ENCODE peak calls at places on chromosome 6, in ten cellular contexts. One of them, this sample, is unnamed.
A peak's percentile ranks its signal among the peaks of the same experiment; 100 is the strongest.

GRCh38 chr6:39074486-39074885 is 25.9 kb downstream of the GLP1R start:
- DNase-seq in Calu3: no peak
- DNase-seq in B cell: no peak
- DNase-seq in IMR-90: no peak
- DNase-seq in RWPE1: no peak
- DNase-seq in mesothelial cell of epicardium: peak; percentile 22
- DNase-seq in brain microvascular endothelial cell: no peak
- DNase-seq in BE2C: no peak
- DNase-seq in uterus: no peak
- DNase-seq in right atrium auricular region: no peak
- DNase-seq in this sample: no peak

GRCh38 chr6:163031931-163032330 is 304.2 kb downstream of the PACRG start:
- DNase-seq in Calu3: no peak
- DNase-seq in B cell: no peak
- DNase-seq in IMR-90: no peak
- DNase-seq in RWPE1: no peak
- DNase-seq in mesothelial cell of epicardium: no peak
- DNase-seq in brain microvascular endothelial cell: no peak
- DNase-seq in BE2C: no peak
- DNase-seq in uterus: no peak
- DNase-seq in right atrium auricular region: no peak
- DNase-seq in this sample: no peak

GRCh38 chr6:13307508-13307995 is 20.8 kb downstream of the TBC1D7 start:
- DNase-seq in Calu3: no peak
- DNase-seq in B cell: no peak
- DNase-seq in IMR-90: peak; percentile 34
- DNase-seq in RWPE1: peak; percentile 73
- DNase-seq in mesothelial cell of epicardium: no peak
- DNase-seq in brain microvascular endothelial cell: peak; percentile 83
- DNase-seq in BE2C: no peak
- DNase-seq in uterus: no peak
- DNase-seq in right atrium auricular region: peak; percentile 60
- DNase-seq in this sample: peak; percentile 83

GRCh38 chr6:122122686-122123085 is 276.8 kb upstream of the HSF2 start:
- DNase-seq in Calu3: no peak
- DNase-seq in B cell: no peak
- DNase-seq in IMR-90: no peak
- DNase-seq in RWPE1: no peak
- DNase-seq in mesothelial cell of epicardium: no peak
- DNase-seq in brain microvascular endothelial cell: no peak
- DNase-seq in BE2C: no peak
- DNase-seq in uterus: no peak
- DNase-seq in right atrium auricular region: no peak
- DNase-seq in this sample: no peak

GRCh38 chr6:31086788-31087440 is 25.5 kb downstream of the C6orf15 start:
- DNase-seq in Calu3: no peak
- DNase-seq in B cell: no peak
- DNase-seq in IMR-90: peak; percentile 84
- DNase-seq in RWPE1: no peak
- DNase-seq in mesothelial cell of epicardium: no peak
- DNase-seq in brain microvascular endothelial cell: peak; percentile 82
- DNase-seq in BE2C: no peak
- DNase-seq in uterus: no peak
- DNase-seq in right atrium auricular region: no peak
- DNase-seq in this sample: peak; percentile 66

GRCh38 chr6:155645328-155645727 is 189.7 kb upstream of the NOX3 start:
- DNase-seq in Calu3: no peak
- DNase-seq in B cell: no peak
- DNase-seq in IMR-90: peak; percentile 62
- DNase-seq in RWPE1: no peak
- DNase-seq in mesothelial cell of epicardium: no peak
- DNase-seq in brain microvascular endothelial cell: peak; percentile 27
- DNase-seq in BE2C: no peak
- DNase-seq in uterus: no peak
- DNase-seq in right atrium auricular region: no peak
- DNase-seq in this sample: peak; percentile 0

GRCh38 chr6:1962201-1962600 is 283.2 kb downstream of the GMDS start:
- DNase-seq in Calu3: no peak
- DNase-seq in B cell: no peak
- DNase-seq in IMR-90: peak; percentile 67
- DNase-seq in RWPE1: no peak
- DNase-seq in mesothelial cell of epicardium: no peak
- DNase-seq in brain microvascular endothelial cell: peak; percentile 7
- DNase-seq in BE2C: no peak
- DNase-seq in uterus: no peak
- DNase-seq in right atrium auricular region: no peak
- DNase-seq in this sample: no peak

GRCh38 chr6:73752943-73753342 is 56.9 kb downstream of the CD109 start:
- DNase-seq in Calu3: no peak
- DNase-seq in B cell: no peak
- DNase-seq in IMR-90: no peak
- DNase-seq in RWPE1: no peak
- DNase-seq in mesothelial cell of epicardium: no peak
- DNase-seq in brain microvascular endothelial cell: no peak
- DNase-seq in BE2C: no peak
- DNase-seq in uterus: no peak
- DNase-seq in right atrium auricular region: no peak
- DNase-seq in this sample: no peak

GRCh38 chr6:139308936-139309603 is 17.3 kb upstream of the TXLNB start:
- DNase-seq in Calu3: no peak
- DNase-seq in B cell: no peak
- DNase-seq in IMR-90: peak; percentile 85
- DNase-seq in RWPE1: no peak
- DNase-seq in mesothelial cell of epicardium: no peak
- DNase-seq in brain microvascular endothelial cell: peak; percentile 71
- DNase-seq in BE2C: no peak
- DNase-seq in uterus: peak; percentile 36
- DNase-seq in right atrium auricular region: no peak
- DNase-seq in this sample: peak; percentile 72

GRCh38 chr6:107185570-107185969 is 70.3 kb upstream of the BEND3 start:
- DNase-seq in Calu3: no peak
- DNase-seq in B cell: no peak
- DNase-seq in IMR-90: peak; percentile 11
- DNase-seq in RWPE1: no peak
- DNase-seq in mesothelial cell of epicardium: no peak
- DNase-seq in brain microvascular endothelial cell: peak; percentile 10
- DNase-seq in BE2C: peak; percentile 54
- DNase-seq in uterus: no peak
- DNase-seq in right atrium auricular region: no peak
- DNase-seq in this sample: peak; percentile 31

GRCh38 chr6:115830895-115831294 is 229.8 kb downstream of the FRK start:
- DNase-seq in Calu3: peak; percentile 16
- DNase-seq in B cell: no peak
- DNase-seq in IMR-90: no peak
- DNase-seq in RWPE1: no peak
- DNase-seq in mesothelial cell of epicardium: no peak
- DNase-seq in brain microvascular endothelial cell: peak; percentile 18
- DNase-seq in BE2C: no peak
- DNase-seq in uterus: no peak
- DNase-seq in right atrium auricular region: no peak
- DNase-seq in this sample: no peak

GRCh38 chr6:104526383-104526782 is 333.3 kb downstream of the HACE1 start:
- DNase-seq in Calu3: peak; percentile 5
- DNase-seq in B cell: no peak
- DNase-seq in IMR-90: no peak
- DNase-seq in RWPE1: no peak
- DNase-seq in mesothelial cell of epicardium: no peak
- DNase-seq in brain microvascular endothelial cell: no peak
- DNase-seq in BE2C: no peak
- DNase-seq in uterus: no peak
- DNase-seq in right atrium auricular region: no peak
- DNase-seq in this sample: no peak

GRCh38 chr6:84866715-84867114 is 102.3 kb upstream of the TBX18 start:
- DNase-seq in Calu3: no peak
- DNase-seq in B cell: no peak
- DNase-seq in IMR-90: no peak
- DNase-seq in RWPE1: no peak
- DNase-seq in mesothelial cell of epicardium: no peak
- DNase-seq in brain microvascular endothelial cell: no peak
- DNase-seq in BE2C: no peak
- DNase-seq in uterus: no peak
- DNase-seq in right atrium auricular region: no peak
- DNase-seq in this sample: peak; percentile 26

GRCh38 chr6:73285674-73286283 is 22.8 kb upstream of the KHDC1 start:
- DNase-seq in Calu3: no peak
- DNase-seq in B cell: no peak
- DNase-seq in IMR-90: peak; percentile 76
- DNase-seq in RWPE1: peak; percentile 48
- DNase-seq in mesothelial cell of epicardium: no peak
- DNase-seq in brain microvascular endothelial cell: peak; percentile 53
- DNase-seq in BE2C: no peak
- DNase-seq in uterus: no peak
- DNase-seq in right atrium auricular region: no peak
- DNase-seq in this sample: peak; percentile 79

DNA sequence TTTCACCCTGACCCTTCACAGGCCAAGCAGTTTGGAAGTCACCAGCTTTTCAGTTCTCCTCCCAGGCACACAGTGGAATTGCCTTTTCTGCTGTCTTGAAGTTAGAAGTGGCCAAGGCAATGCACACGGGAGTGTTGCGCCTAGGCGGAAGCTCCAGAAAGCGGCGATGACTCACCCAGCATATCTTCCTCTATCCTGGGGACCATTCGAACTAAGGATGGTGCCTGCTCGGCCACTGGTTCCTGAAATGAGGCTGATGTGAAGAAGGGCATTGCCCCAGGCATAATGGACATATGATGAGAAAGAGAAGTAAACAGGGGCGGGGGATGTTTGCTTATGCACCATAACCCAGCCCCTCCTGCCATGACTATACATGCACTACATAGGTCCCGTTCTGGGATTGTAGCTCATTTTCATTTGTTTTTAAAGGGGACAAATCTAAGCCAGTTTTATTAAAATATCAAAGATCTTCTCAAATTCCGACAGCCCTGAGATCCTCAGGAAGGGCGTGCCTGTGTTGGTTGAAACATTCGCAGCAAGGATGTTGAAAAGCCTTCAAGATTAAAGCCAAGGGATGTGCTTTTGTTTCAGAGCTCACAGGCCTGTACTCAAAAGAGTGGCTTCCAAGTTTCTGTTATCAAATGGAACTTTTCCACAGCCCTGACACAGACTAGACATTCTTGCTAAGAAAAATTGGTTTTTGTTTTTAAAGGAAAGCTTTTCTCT is 218.4 kb downstream of the LY86 start:
- DNase-seq in Calu3: no peak
- DNase-seq in B cell: no peak
- DNase-seq in IMR-90: no peak
- DNase-seq in RWPE1: no peak
- DNase-seq in mesothelial cell of epicardium: no peak
- DNase-seq in brain microvascular endothelial cell: no peak
- DNase-seq in BE2C: no peak
- DNase-seq in uterus: no peak
- DNase-seq in right atrium auricular region: peak; percentile 80
- DNase-seq in this sample: no peak
- TF ChIP-seq CTCF in Calu3: no peak
- TF ChIP-seq CTCF in B cell: no peak
- TF ChIP-seq CTCF in IMR-90: no peak
- TF ChIP-seq CTCF in RWPE1: no peak
- TF ChIP-seq CTCF in mesothelial cell of epicardium: no peak
- TF ChIP-seq CTCF in brain microvascular endothelial cell: no peak
- TF ChIP-seq CTCF in BE2C: no peak
- TF ChIP-seq CTCF in uterus: no peak
- TF ChIP-seq CTCF in right atrium auricular region: no peak
- TF ChIP-seq CTCF in this sample: no peak

DNA sequence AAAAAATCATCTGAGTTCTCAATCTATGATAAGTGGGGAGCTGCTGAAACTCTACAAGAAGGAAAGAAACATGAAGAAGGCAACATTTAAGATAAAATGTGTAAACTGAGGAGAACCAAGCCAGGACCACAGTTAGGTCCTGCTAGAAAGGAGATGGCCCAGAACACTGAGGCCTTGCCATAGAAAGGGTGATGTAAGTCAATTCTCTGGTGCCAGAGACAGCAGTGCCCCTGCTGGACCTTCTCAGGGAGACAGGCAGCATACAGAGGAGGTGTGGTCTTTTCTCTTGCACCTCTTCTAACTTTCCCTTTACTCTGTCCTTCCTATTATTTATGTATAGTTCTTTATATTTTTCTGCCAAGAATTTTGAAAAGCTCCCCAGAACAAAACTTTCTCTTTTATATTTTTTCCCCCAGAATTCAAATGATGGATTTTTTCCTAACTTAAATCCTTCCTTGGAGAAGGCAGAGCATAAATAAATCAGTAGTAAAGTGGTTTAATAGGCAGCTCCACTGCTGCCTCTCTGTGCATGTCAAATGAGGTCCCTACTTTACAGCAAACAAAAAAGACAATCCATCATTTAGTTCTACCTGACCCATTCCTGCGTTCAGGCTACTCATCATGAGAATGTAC is 9.0 kb downstream of the UQCC2 start:
- DNase-seq in Calu3: peak; percentile 51
- DNase-seq in B cell: peak; percentile 47
- DNase-seq in IMR-90: peak; percentile 61
- DNase-seq in RWPE1: no peak
- DNase-seq in mesothelial cell of epicardium: no peak
- DNase-seq in brain microvascular endothelial cell: peak; percentile 59
- DNase-seq in BE2C: peak; percentile 65
- DNase-seq in uterus: no peak
- DNase-seq in right atrium auricular region: peak; percentile 69
- DNase-seq in this sample: peak; percentile 65
- TF ChIP-seq CTCF in Calu3: peak; percentile 52
- TF ChIP-seq CTCF in B cell: peak; percentile 69
- TF ChIP-seq CTCF in IMR-90: peak; percentile 56
- TF ChIP-seq CTCF in RWPE1: peak; percentile 39
- TF ChIP-seq CTCF in mesothelial cell of epicardium: peak; percentile 39
- TF ChIP-seq CTCF in brain microvascular endothelial cell: peak; percentile 86
- TF ChIP-seq CTCF in BE2C: peak; percentile 68
- TF ChIP-seq CTCF in uterus: peak; percentile 20
- TF ChIP-seq CTCF in right atrium auricular region: peak; percentile 36
- TF ChIP-seq CTCF in this sample: peak; percentile 66

DNA sequence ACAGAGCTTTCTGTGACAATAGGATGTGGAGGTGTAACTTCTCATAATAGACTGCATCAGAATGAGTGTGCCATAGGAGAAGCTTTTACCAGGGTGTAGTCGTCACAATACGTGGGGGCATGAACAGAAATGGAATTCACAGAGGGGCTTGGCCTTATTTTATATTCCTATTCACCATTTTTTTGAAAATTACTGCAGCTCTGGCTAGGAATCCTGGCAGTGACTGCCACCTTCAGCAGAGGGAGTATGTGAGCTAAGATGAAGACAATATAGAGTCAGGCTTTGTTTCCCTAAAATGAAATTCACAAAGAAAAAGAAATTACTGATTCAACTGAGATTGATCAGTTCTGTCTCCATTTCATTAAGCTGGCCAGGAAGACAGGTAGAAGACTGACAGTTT is 13.9 kb downstream of the TOMM6 start:
- DNase-seq in Calu3: peak; percentile 20
- DNase-seq in B cell: no peak
- DNase-seq in IMR-90: peak; percentile 38
- DNase-seq in RWPE1: no peak
- DNase-seq in mesothelial cell of epicardium: no peak
- DNase-seq in brain microvascular endothelial cell: peak; percentile 43
- DNase-seq in BE2C: no peak
- DNase-seq in uterus: no peak
- DNase-seq in right atrium auricular region: no peak
- DNase-seq in this sample: peak; percentile 28
- TF ChIP-seq CTCF in Calu3: no peak
- TF ChIP-seq CTCF in B cell: no peak
- TF ChIP-seq CTCF in IMR-90: peak; percentile 68
- TF ChIP-seq CTCF in RWPE1: peak; percentile 47
- TF ChIP-seq CTCF in mesothelial cell of epicardium: peak; percentile 23
- TF ChIP-seq CTCF in brain microvascular endothelial cell: peak; percentile 81
- TF ChIP-seq CTCF in BE2C: peak; percentile 64
- TF ChIP-seq CTCF in uterus: no peak
- TF ChIP-seq CTCF in right atrium auricular region: no peak
- TF ChIP-seq CTCF in this sample: peak; percentile 61

GRCh38 chr6:33384581-33385020 is 7.0 kb upstream of the KIFC1 start:
- DNase-seq in Calu3: no peak
- DNase-seq in B cell: no peak
- DNase-seq in IMR-90: peak; percentile 80
- DNase-seq in RWPE1: peak; percentile 53
- DNase-seq in mesothelial cell of epicardium: no peak
- DNase-seq in brain microvascular endothelial cell: peak; percentile 38
- DNase-seq in BE2C: no peak
- DNase-seq in uterus: no peak
- DNase-seq in right atrium auricular region: no peak
- DNase-seq in this sample: peak; percentile 91
- TF ChIP-seq CTCF in Calu3: peak; percentile 73
- TF ChIP-seq CTCF in B cell: no peak
- TF ChIP-seq CTCF in IMR-90: peak; percentile 61
- TF ChIP-seq CTCF in RWPE1: peak; percentile 65
- TF ChIP-seq CTCF in mesothelial cell of epicardium: no peak
- TF ChIP-seq CTCF in brain microvascular endothelial cell: peak; percentile 61
- TF ChIP-seq CTCF in BE2C: peak; percentile 18
- TF ChIP-seq CTCF in uterus: peak; percentile 13
- TF ChIP-seq CTCF in right atrium auricular region: no peak
- TF ChIP-seq CTCF in this sample: peak; percentile 73